ENCODE peak calls at places on chromosome 4, in eight cellular contexts. Z is testis; A is iPS DF 6.9; X is left lung; E is tibial artery; F is kidney; U is naive thymus-derived CD4-positive, alpha-beta T cell; O is mesenchymal stem cell. J is an unnamed sample. For H3K4me1, the result is how much of the 10 kb centered on the place peaks cover.

GRCh38 chr4:24995346-24995745 is 35.4 kb downstream of the LGI2 start:
- DNase-seq in Z (no peak), A (no peak), X (no peak), E (no peak), F (no peak), U (no peak), O (no peak), J (no peak)

GRCh38 chr4:132646186-132646585 is 502.9 kb upstream of the PCDH10 start:
- DNase-seq in Z (no peak), A (no peak), X (no peak), E (no peak), F (no peak), U (no peak), O (no peak), J (no peak)

GRCh38 chr4:1404573-1405248 is 1.5 kb downstream of the NKX1-1 start:
- DNase-seq in Z (peak), A (no peak), X (peak), E (no peak), F (peak), U (no peak), O (no peak), J (no peak)

GRCh38 chr4:2424581-2424980 is 5.8 kb downstream of the CFAP99 start:
- DNase-seq in Z (no peak), A (no peak), X (no peak), E (peak), F (peak), U (no peak), O (no peak), J (no peak)

GRCh38 chr4:180205276-180205675 is 2037.9 kb upstream of the TENM3 start:
- DNase-seq in Z (no peak), A (no peak), X (no peak), E (no peak), F (no peak), U (no peak), O (no peak), J (no peak)

GRCh38 chr4:26171953-26172352 is 148.9 kb upstream of the RBPJ start:
- DNase-seq in Z (no peak), A (no peak), X (no peak), E (no peak), F (no peak), U (no peak), O (peak), J (no peak)

GRCh38 chr4:178329226-178329872 is 887.1 kb upstream of the AGA start:
- DNase-seq in Z (no peak), A (no peak), X (no peak), E (no peak), F (no peak), U (no peak), O (peak), J (no peak)

GRCh38 chr4:41057456-41057855 is 156.9 kb downstream of the APBB2 start:
- DNase-seq in Z (no peak), A (no peak), X (no peak), E (no peak), F (no peak), U (no peak), O (peak), J (no peak)

GRCh38 chr4:76533314-76533713 is 98.3 kb downstream of the SHROOM3 start:
- DNase-seq in Z (peak), A (no peak), X (no peak), E (no peak), F (no peak), U (no peak), O (no peak), J (no peak)

GRCh38 chr4:64158648-64159326 is 250.5 kb downstream of the TECRL start:
- DNase-seq in Z (peak), A (peak), X (no peak), E (no peak), F (no peak), U (no peak), O (peak), J (no peak)

GRCh38 chr4:10480616-10481015 is 23.4 kb upstream of the ZNF518B start:
- DNase-seq in Z (no peak), A (no peak), X (no peak), E (no peak), F (no peak), U (no peak), O (no peak), J (no peak)

GRCh38 chr4:30801876-30802275 is 81.7 kb downstream of the PCDH7 start:
- DNase-seq in Z (no peak), A (no peak), X (no peak), E (no peak), F (no peak), U (no peak), O (no peak), J (no peak)

GRCh38 chr4:38983756-38984647 is 48.2 kb downstream of the TMEM156 start:
- DNase-seq in Z (no peak), A (no peak), X (no peak), E (no peak), F (no peak), U (no peak), O (peak), J (no peak)

GRCh38 chr4:3848323-3848722 is 82.1 kb downstream of the ADRA2C start:
- DNase-seq in Z (no peak), A (no peak), X (no peak), E (no peak), F (no peak), U (no peak), O (no peak), J (no peak)

GRCh38 chr4:40595981-40596380 is 33.7 kb downstream of the RBM47 start:
- DNase-seq in Z (peak), A (no peak), X (no peak), E (no peak), F (no peak), U (no peak), O (no peak), J (no peak)

GRCh38 chr4:78560296-78560963 is 8.9 kb downstream of the ANXA3 start:
- DNase-seq in Z (no peak), A (no peak), X (no peak), E (no peak), F (no peak), U (no peak), O (peak), J (no peak)

GRCh38 chr4:52640808-52641595 is 18.1 kb downstream of the USP46 start:
- DNase-seq in Z (peak), A (no peak), X (no peak), E (no peak), F (no peak), U (no peak), O (no peak), J (no peak)

GRCh38 chr4:4693755-4694295 is 152.0 kb upstream of the STX18 start:
- DNase-seq in Z (no peak), A (no peak), X (no peak), E (no peak), F (no peak), U (no peak), O (no peak), J (no peak)

DNA sequence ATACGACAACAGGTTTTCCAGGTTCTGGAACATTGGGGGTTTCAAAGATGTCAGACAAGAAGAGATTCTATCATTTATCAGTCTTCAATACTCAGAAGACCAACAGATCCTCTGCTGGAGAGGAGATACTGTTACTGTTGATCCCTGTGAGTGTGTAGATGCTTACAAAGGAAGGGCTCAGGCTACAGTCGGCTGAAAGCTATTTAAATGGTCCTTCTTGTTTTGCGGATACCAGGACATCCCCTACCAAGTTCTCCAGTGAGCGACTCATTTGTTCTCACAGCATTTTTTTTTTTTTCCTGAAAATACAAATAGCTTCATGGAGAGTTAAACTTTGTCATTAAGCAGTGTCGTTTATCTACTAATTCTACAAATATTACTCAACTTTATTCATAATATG is 201.6 kb downstream of the CAMK2D start:
- DNase-seq in Z (no peak), A (no peak), X (no peak), E (no peak), F (no peak), U (no peak), O (no peak), J (no peak)
- H3K4me1 ChIP-seq in Z (under half), A (under half), X (under half), E (under half), F (under half), U (under half), O (under half), J (under half)

GRCh38 chr4:137471895-137472294 is 60.4 kb downstream of the PCDH18 start:
- DNase-seq in Z (no peak), A (no peak), X (no peak), E (no peak), F (no peak), U (no peak), O (no peak), J (no peak)
- H3K27ac ChIP-seq in Z (no peak), A (no peak), X (no peak), E (no peak), F (no peak), U (no peak), O (no peak), J (no peak)

DNA sequence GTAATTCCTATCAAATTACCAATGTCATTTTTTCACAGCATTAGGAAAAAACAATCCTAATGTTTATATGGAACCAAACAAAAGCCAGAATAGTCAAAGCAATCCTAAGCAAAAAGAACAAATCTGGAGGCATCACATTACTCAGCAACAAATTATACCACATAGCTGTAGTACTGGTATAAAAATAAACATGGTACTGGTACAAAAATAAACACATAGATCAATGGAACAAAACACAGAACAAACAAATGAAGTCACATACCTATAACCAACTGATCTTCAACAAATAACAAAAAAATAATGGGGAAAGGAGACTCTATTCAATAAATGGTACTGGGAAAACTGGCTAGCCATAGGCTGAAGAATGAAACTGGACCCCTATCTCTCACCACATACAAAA is 37.4 kb downstream of the PPA2 start:
- DNase-seq in Z (no peak), A (no peak), X (no peak), E (no peak), F (no peak), U (no peak), O (no peak), J (no peak)
- H3K4me1 ChIP-seq in Z (under half), A (under half), X (under half), E (under half), F (under half), U (under half), O (under half), J (under half)

GRCh38 chr4:22574880-22575279 is 59.0 kb upstream of the ADGRA3 start:
- DNase-seq in Z (no peak), A (no peak), X (no peak), E (no peak), F (no peak), U (no peak), O (no peak), J (no peak)

GRCh38 chr4:22573198-22573597 is 57.3 kb upstream of the ADGRA3 start:
- DNase-seq in Z (peak), A (no peak), X (peak), E (peak), F (peak), U (no peak), O (no peak), J (peak)

GRCh38 chr4:22574424-22574823 is 58.6 kb upstream of the ADGRA3 start:
- DNase-seq in Z (no peak), A (no peak), X (no peak), E (no peak), F (no peak), U (no peak), O (no peak), J (no peak)
- H3K27ac ChIP-seq in Z (no peak), A (no peak), X (no peak), E (no peak), F (no peak), U (no peak), O (no peak), J (no peak)

DNA sequence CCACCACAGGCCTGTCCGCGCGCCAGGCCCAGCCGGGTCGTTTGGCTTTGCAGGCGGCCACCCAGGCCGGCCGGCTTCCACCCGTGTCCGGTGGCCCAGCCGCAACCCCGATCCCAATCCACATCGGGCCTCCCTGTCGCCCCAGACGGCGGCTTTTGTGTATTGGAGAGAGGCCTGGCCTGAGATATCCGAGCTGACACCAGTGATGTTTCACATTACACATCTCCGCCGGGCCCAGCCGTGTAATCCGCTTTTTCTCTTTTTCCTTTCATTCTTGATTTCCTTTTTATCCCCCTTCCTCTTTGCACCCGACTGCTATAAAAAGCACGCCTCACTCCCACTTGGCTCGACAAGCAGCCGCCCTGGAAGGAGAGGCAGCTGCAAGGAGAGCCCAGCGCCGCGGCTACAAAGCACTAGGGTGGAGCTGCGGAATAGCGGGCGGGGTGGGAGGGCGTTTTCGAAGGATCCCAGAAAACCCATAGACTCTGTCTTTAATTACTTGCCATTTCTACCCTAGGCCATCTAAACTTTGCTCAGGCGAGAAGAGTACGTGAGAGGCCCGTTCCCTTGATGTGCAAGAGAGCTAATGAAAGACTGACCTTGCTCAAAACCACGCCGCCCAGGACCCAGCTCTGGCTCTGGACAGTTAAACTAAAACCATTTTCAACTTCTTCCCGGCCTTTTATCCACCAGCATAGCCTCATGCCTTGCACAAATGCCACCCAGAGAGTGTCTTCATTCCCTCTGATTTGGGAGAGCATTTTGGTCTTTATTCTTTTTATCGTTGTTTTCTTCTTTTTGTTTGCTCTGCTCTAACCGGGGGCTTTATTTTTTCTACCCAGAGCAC is 3.3 kb downstream of the PITX2 start:
- DNase-seq in Z (no peak), A (no peak), X (no peak), E (no peak), F (peak), U (no peak), O (peak), J (no peak)
- H3K4me1 ChIP-seq in Z (under half), A (under half), X (under half), E (under half), F (under half), U (under half), O (under half), J (under half)

DNA sequence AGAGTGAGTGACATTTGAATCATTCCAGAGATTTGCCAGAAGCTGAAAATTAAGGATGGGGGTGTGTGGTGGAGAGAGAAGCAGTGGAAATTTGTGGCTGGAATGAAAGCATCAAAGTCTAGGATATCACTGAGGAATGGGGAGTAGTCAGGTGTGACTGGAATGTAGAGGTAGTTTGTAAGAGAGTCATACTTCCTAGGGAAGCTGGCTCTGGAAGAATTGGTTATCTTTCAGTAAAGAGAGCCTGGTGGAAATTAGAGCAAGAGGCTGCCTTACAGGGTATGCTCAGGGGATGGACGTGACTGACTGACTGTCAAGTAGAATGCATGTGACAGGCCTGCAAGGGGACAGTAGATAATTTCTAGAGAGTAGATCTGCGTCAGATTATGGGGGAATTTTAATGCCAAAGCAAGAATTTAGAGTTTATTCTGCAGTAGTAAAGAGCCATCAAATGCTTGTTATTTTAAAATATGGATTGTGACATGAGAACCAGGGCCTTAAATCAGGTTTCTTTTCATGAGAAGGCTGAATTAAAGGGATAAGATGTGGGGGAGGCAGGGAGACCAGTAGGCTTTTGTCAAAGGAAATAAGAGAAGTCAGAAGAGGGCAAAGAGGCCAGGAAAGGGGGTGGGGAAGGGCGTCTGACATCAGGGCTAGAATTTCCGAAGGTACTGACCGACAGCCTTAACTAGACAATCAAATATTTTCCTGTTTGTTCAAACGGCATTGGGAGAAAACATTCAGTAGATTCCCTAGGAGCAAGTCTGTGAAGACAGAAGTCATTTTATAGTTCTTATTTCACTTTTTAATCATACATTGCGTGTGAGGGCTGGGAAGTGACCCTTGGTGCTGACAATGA is 109.9 kb downstream of the AFF1 start:
- DNase-seq in Z (no peak), A (no peak), X (no peak), E (no peak), F (no peak), U (no peak), O (no peak), J (no peak)
- H3K27ac ChIP-seq in Z (no peak), A (no peak), X (peak), E (peak), F (peak), U (no peak), O (no peak), J (peak)

DNA sequence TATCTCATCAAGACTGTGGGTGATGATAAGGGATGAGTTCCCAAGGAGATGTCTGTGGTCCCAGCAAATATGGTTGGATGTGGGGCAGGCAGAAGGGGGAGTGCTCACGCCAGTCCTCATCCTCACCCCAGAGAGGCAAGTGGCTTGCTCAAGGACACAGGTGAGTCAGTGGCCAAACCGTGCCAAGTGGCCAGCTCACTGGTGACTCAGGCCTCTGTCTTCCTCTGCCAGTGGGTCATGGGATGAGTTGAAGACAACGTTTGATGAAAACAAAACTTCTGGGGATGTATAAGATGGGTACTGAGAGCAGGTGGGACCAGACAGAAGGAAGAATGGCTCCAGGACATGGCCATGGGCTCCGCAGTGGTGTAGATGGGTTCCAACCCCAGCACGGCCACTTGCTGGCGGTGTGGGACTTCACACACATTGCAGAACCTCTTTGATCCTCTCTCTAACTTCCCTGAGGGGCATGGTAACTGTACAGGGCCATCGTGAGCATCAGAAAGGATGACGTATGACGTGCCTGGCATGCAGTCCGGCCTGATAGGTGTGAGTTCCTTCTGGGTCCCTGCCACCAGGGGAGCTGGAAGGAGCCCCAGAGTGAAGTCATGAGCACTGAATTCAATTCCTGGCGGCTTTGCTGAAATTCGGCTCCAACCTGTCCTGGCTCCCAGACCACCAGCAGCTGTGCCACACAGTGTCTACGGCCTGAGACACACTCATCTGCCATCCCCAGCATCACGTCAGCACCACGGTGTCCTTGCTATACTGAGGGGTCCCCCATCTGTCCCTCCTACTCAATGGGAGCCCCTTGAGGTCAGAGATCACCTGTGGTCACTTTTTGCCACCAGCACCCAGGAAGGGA is 41.3 kb upstream of the GPR78 start:
- DNase-seq in Z (no peak), A (no peak), X (peak), E (no peak), F (peak), U (no peak), O (peak), J (peak)
- H3K4me1 ChIP-seq in Z (under half), A (under half), X (under half), E (under half), F (under half), U (under half), O (under half), J (under half)

J was measured in psoas muscle.